ENCODE peak calls at places on chromosome 19, in eight cellular contexts. One of them, this sample, is unnamed.

GRCh38 chr19:18507021-18507726 is 14.7 kb downstream of the ELL start:
- DNase-seq in RKO: no peak
- DNase-seq in C1 segment of cervical spinal cord: no peak
- DNase-seq in lower leg skin: no peak
- DNase-seq in GM19239: no peak
- DNase-seq in progenitor cell of endocrine pancreas: no peak
- DNase-seq in activated CD4-positive, alpha-beta T cell treated with anti-CD3 and anti-CD28 coated beads, Interleukin-2, amount 10 ng/mL, durations not matched to agents 24 days and 14 days: peak; percentile 76
- DNase-seq in hepatic stellate cell: no peak
- DNase-seq in this sample: no peak

GRCh38 chr19:5918463-5919079 is 4.5 kb downstream of the CAPS start:
- DNase-seq in RKO: no peak
- DNase-seq in C1 segment of cervical spinal cord: no peak
- DNase-seq in lower leg skin: no peak
- DNase-seq in GM19239: no peak
- DNase-seq in progenitor cell of endocrine pancreas: no peak
- DNase-seq in activated CD4-positive, alpha-beta T cell treated with anti-CD3 and anti-CD28 coated beads, Interleukin-2, amount 10 ng/mL, durations not matched to agents 24 days and 14 days: no peak
- DNase-seq in hepatic stellate cell: no peak
- DNase-seq in this sample: no peak

GRCh38 chr19:45960595-45961235 is 12.9 kb downstream of the NOVA2 start:
- DNase-seq in RKO: no peak
- DNase-seq in C1 segment of cervical spinal cord: no peak
- DNase-seq in lower leg skin: no peak
- DNase-seq in GM19239: no peak
- DNase-seq in progenitor cell of endocrine pancreas: no peak
- DNase-seq in activated CD4-positive, alpha-beta T cell treated with anti-CD3 and anti-CD28 coated beads, Interleukin-2, amount 10 ng/mL, durations not matched to agents 24 days and 14 days: no peak
- DNase-seq in hepatic stellate cell: no peak
- DNase-seq in this sample: no peak

GRCh38 chr19:2719910-2720776 is 1.0 kb downstream of the DIRAS1 start:
- DNase-seq in RKO: peak; percentile 29
- DNase-seq in C1 segment of cervical spinal cord: no peak
- DNase-seq in lower leg skin: no peak
- DNase-seq in GM19239: no peak
- DNase-seq in progenitor cell of endocrine pancreas: no peak
- DNase-seq in activated CD4-positive, alpha-beta T cell treated with anti-CD3 and anti-CD28 coated beads, Interleukin-2, amount 10 ng/mL, durations not matched to agents 24 days and 14 days: no peak
- DNase-seq in hepatic stellate cell: peak; percentile 79
- DNase-seq in this sample: no peak

GRCh38 chr19:8206147-8207087 is 2.8 kb upstream of the CERS4 start:
- DNase-seq in RKO: no peak
- DNase-seq in C1 segment of cervical spinal cord: no peak
- DNase-seq in lower leg skin: no peak
- DNase-seq in GM19239: no peak
- DNase-seq in progenitor cell of endocrine pancreas: no peak
- DNase-seq in activated CD4-positive, alpha-beta T cell treated with anti-CD3 and anti-CD28 coated beads, Interleukin-2, amount 10 ng/mL, durations not matched to agents 24 days and 14 days: no peak
- DNase-seq in hepatic stellate cell: no peak
- DNase-seq in this sample: no peak

GRCh38 chr19:41920878-41921277 is 7.4 kb downstream of the ERFL start:
- DNase-seq in RKO: no peak
- DNase-seq in C1 segment of cervical spinal cord: no peak
- DNase-seq in lower leg skin: no peak
- DNase-seq in GM19239: no peak
- DNase-seq in progenitor cell of endocrine pancreas: no peak
- DNase-seq in activated CD4-positive, alpha-beta T cell treated with anti-CD3 and anti-CD28 coated beads, Interleukin-2, amount 10 ng/mL, durations not matched to agents 24 days and 14 days: no peak
- DNase-seq in hepatic stellate cell: no peak
- DNase-seq in this sample: no peak

GRCh38 chr19:927707-928401 is 2.0 kb downstream of the ARID3A start:
- DNase-seq in RKO: no peak
- DNase-seq in C1 segment of cervical spinal cord: no peak
- DNase-seq in lower leg skin: no peak
- DNase-seq in GM19239: no peak
- DNase-seq in progenitor cell of endocrine pancreas: no peak
- DNase-seq in activated CD4-positive, alpha-beta T cell treated with anti-CD3 and anti-CD28 coated beads, Interleukin-2, amount 10 ng/mL, durations not matched to agents 24 days and 14 days: no peak
- DNase-seq in hepatic stellate cell: no peak
- DNase-seq in this sample: no peak

GRCh38 chr19:15825753-15826152 is 10.3 kb upstream of the OR10H1 start:
- DNase-seq in RKO: no peak
- DNase-seq in C1 segment of cervical spinal cord: no peak
- DNase-seq in lower leg skin: no peak
- DNase-seq in GM19239: no peak
- DNase-seq in progenitor cell of endocrine pancreas: no peak
- DNase-seq in activated CD4-positive, alpha-beta T cell treated with anti-CD3 and anti-CD28 coated beads, Interleukin-2, amount 10 ng/mL, durations not matched to agents 24 days and 14 days: no peak
- DNase-seq in hepatic stellate cell: no peak
- DNase-seq in this sample: no peak

GRCh38 chr19:18775586-18776287 is 15.4 kb downstream of the COMP start:
- DNase-seq in RKO: peak; percentile 41
- DNase-seq in C1 segment of cervical spinal cord: no peak
- DNase-seq in lower leg skin: no peak
- DNase-seq in GM19239: no peak
- DNase-seq in progenitor cell of endocrine pancreas: no peak
- DNase-seq in activated CD4-positive, alpha-beta T cell treated with anti-CD3 and anti-CD28 coated beads, Interleukin-2, amount 10 ng/mL, durations not matched to agents 24 days and 14 days: no peak
- DNase-seq in hepatic stellate cell: peak; percentile 84
- DNase-seq in this sample: no peak

GRCh38 chr19:16266586-16266942 is 58.1 kb upstream of the KLF2 start:
- DNase-seq in RKO: no peak
- DNase-seq in C1 segment of cervical spinal cord: no peak
- DNase-seq in lower leg skin: no peak
- DNase-seq in GM19239: no peak
- DNase-seq in progenitor cell of endocrine pancreas: no peak
- DNase-seq in activated CD4-positive, alpha-beta T cell treated with anti-CD3 and anti-CD28 coated beads, Interleukin-2, amount 10 ng/mL, durations not matched to agents 24 days and 14 days: peak; percentile 85
- DNase-seq in hepatic stellate cell: no peak
- DNase-seq in this sample: no peak

GRCh38 chr19:47176627-47177090 is 46.0 kb downstream of the SAE1 start:
- DNase-seq in RKO: no peak
- DNase-seq in C1 segment of cervical spinal cord: no peak
- DNase-seq in lower leg skin: no peak
- DNase-seq in GM19239: no peak
- DNase-seq in progenitor cell of endocrine pancreas: no peak
- DNase-seq in activated CD4-positive, alpha-beta T cell treated with anti-CD3 and anti-CD28 coated beads, Interleukin-2, amount 10 ng/mL, durations not matched to agents 24 days and 14 days: peak; percentile 82
- DNase-seq in hepatic stellate cell: peak; percentile 53
- DNase-seq in this sample: no peak

GRCh38 chr19:2114821-2115220 is 18.1 kb downstream of the IZUMO4 start:
- DNase-seq in RKO: no peak
- DNase-seq in C1 segment of cervical spinal cord: no peak
- DNase-seq in lower leg skin: no peak
- DNase-seq in GM19239: no peak
- DNase-seq in progenitor cell of endocrine pancreas: no peak
- DNase-seq in activated CD4-positive, alpha-beta T cell treated with anti-CD3 and anti-CD28 coated beads, Interleukin-2, amount 10 ng/mL, durations not matched to agents 24 days and 14 days: no peak
- DNase-seq in hepatic stellate cell: no peak
- DNase-seq in this sample: no peak

GRCh38 chr19:53157601-53158000 is 1.3 kb downstream of the ZNF347 start:
- DNase-seq in RKO: no peak
- DNase-seq in C1 segment of cervical spinal cord: no peak
- DNase-seq in lower leg skin: no peak
- DNase-seq in GM19239: no peak
- DNase-seq in progenitor cell of endocrine pancreas: no peak
- DNase-seq in activated CD4-positive, alpha-beta T cell treated with anti-CD3 and anti-CD28 coated beads, Interleukin-2, amount 10 ng/mL, durations not matched to agents 24 days and 14 days: no peak
- DNase-seq in hepatic stellate cell: no peak
- DNase-seq in this sample: no peak

GRCh38 chr19:54464624-54465266 is 1.2 kb upstream of the LENG9 start:
- DNase-seq in RKO: peak; percentile 97
- DNase-seq in C1 segment of cervical spinal cord: peak; percentile 67
- DNase-seq in lower leg skin: peak; percentile 88
- DNase-seq in GM19239: peak; percentile 98
- DNase-seq in progenitor cell of endocrine pancreas: peak; percentile 72
- DNase-seq in activated CD4-positive, alpha-beta T cell treated with anti-CD3 and anti-CD28 coated beads, Interleukin-2, amount 10 ng/mL, durations not matched to agents 24 days and 14 days: peak; percentile 95
- DNase-seq in hepatic stellate cell: peak; percentile 88
- DNase-seq in this sample: peak; percentile 89

GRCh38 chr19:2600914-2601870 is 101.3 kb downstream of the GNG7 start:
- DNase-seq in RKO: no peak
- DNase-seq in C1 segment of cervical spinal cord: no peak
- DNase-seq in lower leg skin: no peak
- DNase-seq in GM19239: no peak
- DNase-seq in progenitor cell of endocrine pancreas: no peak
- DNase-seq in activated CD4-positive, alpha-beta T cell treated with anti-CD3 and anti-CD28 coated beads, Interleukin-2, amount 10 ng/mL, durations not matched to agents 24 days and 14 days: no peak
- DNase-seq in hepatic stellate cell: no peak
- DNase-seq in this sample: no peak

GRCh38 chr19:12867120-12868099 is 13.8 kb downstream of the DNASE2 start:
- DNase-seq in RKO: no peak
- DNase-seq in C1 segment of cervical spinal cord: peak; percentile 2
- DNase-seq in lower leg skin: no peak
- DNase-seq in GM19239: peak; percentile 96
- DNase-seq in progenitor cell of endocrine pancreas: peak; percentile 76
- DNase-seq in activated CD4-positive, alpha-beta T cell treated with anti-CD3 and anti-CD28 coated beads, Interleukin-2, amount 10 ng/mL, durations not matched to agents 24 days and 14 days: peak; percentile 93
- DNase-seq in hepatic stellate cell: peak; percentile 87
- DNase-seq in this sample: peak; percentile 65

GRCh38 chr19:45306522-45307027 is 16.1 kb downstream of the CKM start:
- DNase-seq in RKO: no peak
- DNase-seq in C1 segment of cervical spinal cord: no peak
- DNase-seq in lower leg skin: no peak
- DNase-seq in GM19239: no peak
- DNase-seq in progenitor cell of endocrine pancreas: no peak
- DNase-seq in activated CD4-positive, alpha-beta T cell treated with anti-CD3 and anti-CD28 coated beads, Interleukin-2, amount 10 ng/mL, durations not matched to agents 24 days and 14 days: no peak
- DNase-seq in hepatic stellate cell: no peak
- DNase-seq in this sample: no peak

GRCh38 chr19:6495947-6496346 is 6.2 kb downstream of the TUBB4A start:
- DNase-seq in RKO: no peak
- DNase-seq in C1 segment of cervical spinal cord: no peak
- DNase-seq in lower leg skin: no peak
- DNase-seq in GM19239: no peak
- DNase-seq in progenitor cell of endocrine pancreas: no peak
- DNase-seq in activated CD4-positive, alpha-beta T cell treated with anti-CD3 and anti-CD28 coated beads, Interleukin-2, amount 10 ng/mL, durations not matched to agents 24 days and 14 days: no peak
- DNase-seq in hepatic stellate cell: no peak
- DNase-seq in this sample: no peak

GRCh38 chr19:41535029-41535622 is 40.8 kb upstream of the CEACAM21 start:
- DNase-seq in RKO: no peak
- DNase-seq in C1 segment of cervical spinal cord: no peak
- DNase-seq in lower leg skin: no peak
- DNase-seq in GM19239: no peak
- DNase-seq in progenitor cell of endocrine pancreas: no peak
- DNase-seq in activated CD4-positive, alpha-beta T cell treated with anti-CD3 and anti-CD28 coated beads, Interleukin-2, amount 10 ng/mL, durations not matched to agents 24 days and 14 days: peak; percentile 74
- DNase-seq in hepatic stellate cell: no peak
- DNase-seq in this sample: peak; percentile 56

GRCh38 chr19:5961969-5962945 is 15.7 kb downstream of the RANBP3 start:
- DNase-seq in RKO: no peak
- DNase-seq in C1 segment of cervical spinal cord: peak; percentile 12
- DNase-seq in lower leg skin: peak; percentile 60
- DNase-seq in GM19239: peak; percentile 50
- DNase-seq in progenitor cell of endocrine pancreas: peak; percentile 27
- DNase-seq in activated CD4-positive, alpha-beta T cell treated with anti-CD3 and anti-CD28 coated beads, Interleukin-2, amount 10 ng/mL, durations not matched to agents 24 days and 14 days: peak; percentile 93
- DNase-seq in hepatic stellate cell: peak; percentile 64
- DNase-seq in this sample: no peak

GRCh38 chr19:1018932-1019615 is 1.8 kb downstream of the TMEM259 start:
- DNase-seq in RKO: no peak
- DNase-seq in C1 segment of cervical spinal cord: no peak
- DNase-seq in lower leg skin: no peak
- DNase-seq in GM19239: no peak
- DNase-seq in progenitor cell of endocrine pancreas: no peak
- DNase-seq in activated CD4-positive, alpha-beta T cell treated with anti-CD3 and anti-CD28 coated beads, Interleukin-2, amount 10 ng/mL, durations not matched to agents 24 days and 14 days: no peak
- DNase-seq in hepatic stellate cell: no peak
- DNase-seq in this sample: no peak

GRCh38 chr19:46408611-46409039 is 4.7 kb downstream of the CCDC8 start:
- DNase-seq in RKO: no peak
- DNase-seq in C1 segment of cervical spinal cord: no peak
- DNase-seq in lower leg skin: no peak
- DNase-seq in GM19239: no peak
- DNase-seq in progenitor cell of endocrine pancreas: no peak
- DNase-seq in activated CD4-positive, alpha-beta T cell treated with anti-CD3 and anti-CD28 coated beads, Interleukin-2, amount 10 ng/mL, durations not matched to agents 24 days and 14 days: no peak
- DNase-seq in hepatic stellate cell: peak; percentile 30
- DNase-seq in this sample: no peak

GRCh38 chr19:40717880-40718773 is 1.2 kb downstream of the ITPKC start:
- DNase-seq in RKO: peak; percentile 54
- DNase-seq in C1 segment of cervical spinal cord: no peak
- DNase-seq in lower leg skin: peak; percentile 59
- DNase-seq in GM19239: no peak
- DNase-seq in progenitor cell of endocrine pancreas: no peak
- DNase-seq in activated CD4-positive, alpha-beta T cell treated with anti-CD3 and anti-CD28 coated beads, Interleukin-2, amount 10 ng/mL, durations not matched to agents 24 days and 14 days: peak; percentile 61
- DNase-seq in hepatic stellate cell: no peak
- DNase-seq in this sample: no peak

This sample was measured in stimulated activated naive B cell treated with anti-CD40 and anti-IgM and Interleukin-4, amounts not matched to agents 10 μg/mL and 1 μg/mL and 100 μg/mL, for 72 hours.